ENCODE peak calls at places on chromosomes 11 and 22, in seven cellular contexts. One of them, this sample, is unnamed.

GRCh38 chr22:46509416-46510089 is 27.9 kb downstream of the CELSR1 start:
- DNase-seq in transverse colon: no peak
- DNase-seq in stimulated activated CD4-positive, alpha-beta T cell treated with anti-CD3 and anti-CD28 coated beads, Interleukin-1b, Interleukin-23, amount 100 ng/mL, for 24 hours: no peak
- DNase-seq in nephron progenitor cell: no peak
- DNase-seq in C1 segment of cervical spinal cord: no peak
- DNase-seq in GM20000: no peak
- DNase-seq in uterus: no peak
- DNase-seq in this sample: no peak

GRCh38 chr11:46275964-46276641 is 1.4 kb upstream of the CREB3L1 start:
- DNase-seq in GM20000: no peak
- DNase-seq in stimulated activated CD4-positive, alpha-beta T cell treated with anti-CD3 and anti-CD28 coated beads, Interleukin-1b, Interleukin-23, amount 100 ng/mL, for 24 hours: no peak
- DNase-seq in transverse colon: peak
- DNase-seq in nephron progenitor cell: no peak
- DNase-seq in uterus: no peak
- DNase-seq in C1 segment of cervical spinal cord: no peak
- DNase-seq in this sample: no peak

GRCh38 chr22:28424427-28425080 is 255.1 kb downstream of the TTC28 start:
- DNase-seq in C1 segment of cervical spinal cord: no peak
- DNase-seq in uterus: no peak
- DNase-seq in GM20000: no peak
- DNase-seq in stimulated activated CD4-positive, alpha-beta T cell treated with anti-CD3 and anti-CD28 coated beads, Interleukin-1b, Interleukin-23, amount 100 ng/mL, for 24 hours: no peak
- DNase-seq in transverse colon: no peak
- DNase-seq in nephron progenitor cell: no peak
- DNase-seq in this sample: no peak

GRCh38 chr11:113384551-113384950 is 3.0 kb upstream of the ANKK1 start:
- DNase-seq in nephron progenitor cell: no peak
- DNase-seq in stimulated activated CD4-positive, alpha-beta T cell treated with anti-CD3 and anti-CD28 coated beads, Interleukin-1b, Interleukin-23, amount 100 ng/mL, for 24 hours: no peak
- DNase-seq in transverse colon: no peak
- DNase-seq in C1 segment of cervical spinal cord: no peak
- DNase-seq in GM20000: no peak
- DNase-seq in uterus: no peak
- DNase-seq in this sample: no peak

GRCh38 chr11:326842-327580 is 6.4 kb upstream of the IFITM3 start:
- DNase-seq in stimulated activated CD4-positive, alpha-beta T cell treated with anti-CD3 and anti-CD28 coated beads, Interleukin-1b, Interleukin-23, amount 100 ng/mL, for 24 hours: no peak
- DNase-seq in uterus: peak
- DNase-seq in transverse colon: peak
- DNase-seq in C1 segment of cervical spinal cord: peak
- DNase-seq in nephron progenitor cell: no peak
- DNase-seq in GM20000: peak
- DNase-seq in this sample: no peak

GRCh38 chr11:18669629-18670162 is 28.9 kb upstream of the TMEM86A start:
- DNase-seq in nephron progenitor cell: no peak
- DNase-seq in GM20000: no peak
- DNase-seq in stimulated activated CD4-positive, alpha-beta T cell treated with anti-CD3 and anti-CD28 coated beads, Interleukin-1b, Interleukin-23, amount 100 ng/mL, for 24 hours: no peak
- DNase-seq in C1 segment of cervical spinal cord: no peak
- DNase-seq in transverse colon: no peak
- DNase-seq in uterus: no peak
- DNase-seq in this sample: no peak

GRCh38 chr11:118436639-118437045 is 350 bp downstream of the KMT2A start:
- DNase-seq in GM20000: no peak
- DNase-seq in transverse colon: peak
- DNase-seq in nephron progenitor cell: peak
- DNase-seq in C1 segment of cervical spinal cord: no peak
- DNase-seq in stimulated activated CD4-positive, alpha-beta T cell treated with anti-CD3 and anti-CD28 coated beads, Interleukin-1b, Interleukin-23, amount 100 ng/mL, for 24 hours: no peak
- DNase-seq in uterus: no peak
- DNase-seq in this sample: peak

GRCh38 chr22:22973336-22973735 is 85.7 kb downstream of the IGLL5 start:
- DNase-seq in uterus: no peak
- DNase-seq in GM20000: no peak
- DNase-seq in nephron progenitor cell: no peak
- DNase-seq in stimulated activated CD4-positive, alpha-beta T cell treated with anti-CD3 and anti-CD28 coated beads, Interleukin-1b, Interleukin-23, amount 100 ng/mL, for 24 hours: no peak
- DNase-seq in C1 segment of cervical spinal cord: no peak
- DNase-seq in transverse colon: no peak
- DNase-seq in this sample: no peak

GRCh38 chr11:8355418-8355742 is 91.7 kb upstream of the LMO1 start:
- DNase-seq in transverse colon: no peak
- DNase-seq in stimulated activated CD4-positive, alpha-beta T cell treated with anti-CD3 and anti-CD28 coated beads, Interleukin-1b, Interleukin-23, amount 100 ng/mL, for 24 hours: no peak
- DNase-seq in uterus: no peak
- DNase-seq in nephron progenitor cell: no peak
- DNase-seq in GM20000: no peak
- DNase-seq in C1 segment of cervical spinal cord: no peak
- DNase-seq in this sample: no peak

GRCh38 chr11:66739983-66740382 is 11.0 kb upstream of the SPTBN2 start:
- DNase-seq in nephron progenitor cell: no peak
- DNase-seq in stimulated activated CD4-positive, alpha-beta T cell treated with anti-CD3 and anti-CD28 coated beads, Interleukin-1b, Interleukin-23, amount 100 ng/mL, for 24 hours: no peak
- DNase-seq in transverse colon: no peak
- DNase-seq in C1 segment of cervical spinal cord: no peak
- DNase-seq in uterus: no peak
- DNase-seq in GM20000: no peak
- DNase-seq in this sample: no peak

GRCh38 chr11:7020183-7020917 is at the start of the genes NLRP14 and ZNF214:
- DNase-seq in nephron progenitor cell: peak
- DNase-seq in transverse colon: peak
- DNase-seq in stimulated activated CD4-positive, alpha-beta T cell treated with anti-CD3 and anti-CD28 coated beads, Interleukin-1b, Interleukin-23, amount 100 ng/mL, for 24 hours: no peak
- DNase-seq in C1 segment of cervical spinal cord: peak
- DNase-seq in GM20000: peak
- DNase-seq in uterus: peak
- DNase-seq in this sample: peak

GRCh38 chr11:8728566-8728965 is 46.0 kb downstream of the RPL27A start:
- DNase-seq in stimulated activated CD4-positive, alpha-beta T cell treated with anti-CD3 and anti-CD28 coated beads, Interleukin-1b, Interleukin-23, amount 100 ng/mL, for 24 hours: no peak
- DNase-seq in transverse colon: no peak
- DNase-seq in GM20000: no peak
- DNase-seq in uterus: peak
- DNase-seq in C1 segment of cervical spinal cord: no peak
- DNase-seq in nephron progenitor cell: no peak
- DNase-seq in this sample: no peak

GRCh38 chr11:10674991-10675440 is 18.5 kb downstream of the IRAG1 start:
- DNase-seq in uterus: peak
- DNase-seq in GM20000: no peak
- DNase-seq in C1 segment of cervical spinal cord: peak
- DNase-seq in transverse colon: no peak
- DNase-seq in nephron progenitor cell: no peak
- DNase-seq in stimulated activated CD4-positive, alpha-beta T cell treated with anti-CD3 and anti-CD28 coated beads, Interleukin-1b, Interleukin-23, amount 100 ng/mL, for 24 hours: no peak
- DNase-seq in this sample: no peak

GRCh38 chr22:19229600-19229999 is 51.1 kb upstream of the SLC25A1 start:
- DNase-seq in stimulated activated CD4-positive, alpha-beta T cell treated with anti-CD3 and anti-CD28 coated beads, Interleukin-1b, Interleukin-23, amount 100 ng/mL, for 24 hours: no peak
- DNase-seq in uterus: no peak
- DNase-seq in nephron progenitor cell: no peak
- DNase-seq in GM20000: no peak
- DNase-seq in C1 segment of cervical spinal cord: no peak
- DNase-seq in transverse colon: no peak
- DNase-seq in this sample: no peak

GRCh38 chr11:111426615-111427014 is 47.5 kb upstream of the POU2AF1 start:
- DNase-seq in transverse colon: no peak
- DNase-seq in stimulated activated CD4-positive, alpha-beta T cell treated with anti-CD3 and anti-CD28 coated beads, Interleukin-1b, Interleukin-23, amount 100 ng/mL, for 24 hours: no peak
- DNase-seq in uterus: no peak
- DNase-seq in GM20000: no peak
- DNase-seq in C1 segment of cervical spinal cord: no peak
- DNase-seq in nephron progenitor cell: no peak
- DNase-seq in this sample: no peak

GRCh38 chr11:83674498-83674897 is 388.3 kb upstream of the CCDC90B start:
- DNase-seq in C1 segment of cervical spinal cord: no peak
- DNase-seq in transverse colon: no peak
- DNase-seq in uterus: no peak
- DNase-seq in GM20000: no peak
- DNase-seq in nephron progenitor cell: no peak
- DNase-seq in stimulated activated CD4-positive, alpha-beta T cell treated with anti-CD3 and anti-CD28 coated beads, Interleukin-1b, Interleukin-23, amount 100 ng/mL, for 24 hours: no peak
- DNase-seq in this sample: no peak

GRCh38 chr11:73087730-73088129 is 54.4 kb downstream of the FCHSD2 start:
- DNase-seq in stimulated activated CD4-positive, alpha-beta T cell treated with anti-CD3 and anti-CD28 coated beads, Interleukin-1b, Interleukin-23, amount 100 ng/mL, for 24 hours: no peak
- DNase-seq in GM20000: no peak
- DNase-seq in nephron progenitor cell: no peak
- DNase-seq in uterus: no peak
- DNase-seq in transverse colon: no peak
- DNase-seq in C1 segment of cervical spinal cord: no peak
- DNase-seq in this sample: no peak

GRCh38 chr11:33103836-33104235 is 57.4 kb downstream of the CSTF3 start:
- DNase-seq in GM20000: no peak
- DNase-seq in transverse colon: no peak
- DNase-seq in nephron progenitor cell: no peak
- DNase-seq in uterus: no peak
- DNase-seq in C1 segment of cervical spinal cord: no peak
- DNase-seq in stimulated activated CD4-positive, alpha-beta T cell treated with anti-CD3 and anti-CD28 coated beads, Interleukin-1b, Interleukin-23, amount 100 ng/mL, for 24 hours: no peak
- DNase-seq in this sample: no peak

GRCh38 chr11:612201-612960 is 3.4 kb downstream of the IRF7 start:
- DNase-seq in C1 segment of cervical spinal cord: no peak
- DNase-seq in GM20000: no peak
- DNase-seq in uterus: peak
- DNase-seq in stimulated activated CD4-positive, alpha-beta T cell treated with anti-CD3 and anti-CD28 coated beads, Interleukin-1b, Interleukin-23, amount 100 ng/mL, for 24 hours: no peak
- DNase-seq in transverse colon: peak
- DNase-seq in nephron progenitor cell: no peak
- DNase-seq in this sample: no peak

GRCh38 chr11:118658372-118659313 is 20.8 kb downstream of the TREH start:
- DNase-seq in uterus: peak
- DNase-seq in C1 segment of cervical spinal cord: no peak
- DNase-seq in nephron progenitor cell: no peak
- DNase-seq in GM20000: no peak
- DNase-seq in stimulated activated CD4-positive, alpha-beta T cell treated with anti-CD3 and anti-CD28 coated beads, Interleukin-1b, Interleukin-23, amount 100 ng/mL, for 24 hours: no peak
- DNase-seq in transverse colon: no peak
- DNase-seq in this sample: no peak

This sample was measured in neuronal stem cell.